ENCODE peak calls at places on chromosome 10, in six cellular contexts. Z is GM23248, S is IMR-90, C is tibial artery, H is heart right ventricle, U is transverse colon. E is an unnamed sample.

GRCh38 chr10:123556736-123557135 is 109.4 kb upstream of the GPR26 start:
- DNase-seq in H (no peak), U (no peak), S (no peak), Z (no peak), C (no peak), E (no peak)

GRCh38 chr10:4151466-4151865 is 366.5 kb upstream of the KLF6 start:
- DNase-seq in C (no peak), H (no peak), S (peak; percentile 6), Z (no peak), U (no peak), E (no peak)

GRCh38 chr10:101611506-101611905 is 23.4 kb downstream of the DPCD start:
- DNase-seq in Z (peak; percentile 49), S (peak; percentile 47), C (no peak), U (no peak), H (no peak), E (no peak)

GRCh38 chr10:85362401-85362800 is 1004.2 kb downstream of the GRID1 start:
- DNase-seq in C (no peak), Z (no peak), S (no peak), U (no peak), H (no peak), E (no peak)

GRCh38 chr10:124357583-124357930 is 61.2 kb downstream of the OAT start:
- DNase-seq in S (no peak), Z (no peak), U (no peak), C (peak; percentile 60), H (no peak), E (no peak)

GRCh38 chr10:68756246-68756645 is 35.2 kb downstream of the CCAR1 start:
- DNase-seq in Z (no peak), U (no peak), H (no peak), S (no peak), C (no peak), E (no peak)

GRCh38 chr10:117540640-117541404 is 1.7 kb upstream of the EMX2 start:
- DNase-seq in C (no peak), Z (no peak), H (no peak), U (no peak), S (no peak), E (no peak)

GRCh38 chr10:119284679-119285096 is 77.3 kb downstream of the GRK5 start:
- DNase-seq in H (peak; percentile 57), Z (no peak), S (no peak), C (peak; percentile 90), U (no peak), E (no peak)

GRCh38 chr10:93330824-93331223 is 151.3 kb downstream of the MYOF start:
- DNase-seq in Z (no peak), U (no peak), C (no peak), S (no peak), H (no peak), E (no peak)

GRCh38 chr10:62082729-62083412 is 181.4 kb downstream of the ARID5B start:
- DNase-seq in C (no peak), U (peak; percentile 37), S (peak; percentile 74), Z (peak; percentile 64), H (no peak), E (no peak)

GRCh38 chr10:13099144-13099665 is 758 bp upstream of the OPTN start:
- DNase-seq in U (peak; percentile 62), Z (peak; percentile 81), H (peak; percentile 25), C (no peak), S (peak; percentile 57), E (peak; percentile 72)

GRCh38 chr10:112616647-112617046 is 169.6 kb downstream of the VTI1A start:
- DNase-seq in Z (no peak), S (no peak), C (no peak), H (no peak), U (no peak), E (no peak)

GRCh38 chr10:100186813-100187212 is 984 bp upstream of the ERLIN1 start:
- DNase-seq in U (no peak), H (no peak), Z (peak; percentile 19), S (no peak), C (no peak), E (no peak)

GRCh38 chr10:122514045-122514840 is 46.3 kb upstream of the DMBT1 start:
- DNase-seq in S (peak; percentile 55), U (no peak), H (no peak), C (no peak), Z (peak; percentile 52), E (no peak)

GRCh38 chr10:43398939-43399871 is 9.8 kb downstream of the HNRNPF start:
- DNase-seq in Z (peak; percentile 74), U (no peak), S (peak; percentile 72), H (no peak), C (no peak), E (peak; percentile 55)

GRCh38 chr10:70674560-70675495 is 2.5 kb downstream of the ADAMTS14 start:
- DNase-seq in H (no peak), C (no peak), Z (no peak), U (no peak), S (no peak), E (no peak)

GRCh38 chr10:99743841-99744240 is 11.8 kb downstream of the CUTC start:
- DNase-seq in Z (no peak), U (no peak), C (no peak), S (no peak), H (no peak), E (no peak)

GRCh38 chr10:111879964-111880363 is 303.6 kb downstream of the GPAM start:
- DNase-seq in H (no peak), U (no peak), Z (no peak), C (no peak), S (no peak), E (no peak)

GRCh38 chr10:54469587-54470323 is 331.3 kb downstream of the PCDH15 start:
- DNase-seq in U (no peak), S (no peak), C (no peak), H (no peak), Z (no peak), E (no peak)

GRCh38 chr10:5948999-5949759 is 28.2 kb downstream of the IL15RA start:
- DNase-seq in Z (peak; percentile 76), H (peak; percentile 54), S (peak; percentile 71), U (peak; percentile 64), C (no peak), E (peak; percentile 26)

GRCh38 chr10:5951721-5952407 is 25.5 kb downstream of the IL15RA start:
- DNase-seq in Z (peak; percentile 16), U (no peak), S (no peak), C (no peak), H (no peak), E (no peak)

GRCh38 chr10:5953676-5954075 is 23.7 kb downstream of the IL15RA start:
- DNase-seq in C (no peak), Z (no peak), U (no peak), H (no peak), S (no peak), E (no peak)

GRCh38 chr10:5952731-5953385 is 24.5 kb downstream of the IL15RA start:
- DNase-seq in C (no peak), S (no peak), U (no peak), H (no peak), Z (no peak), E (no peak)

DNA sequence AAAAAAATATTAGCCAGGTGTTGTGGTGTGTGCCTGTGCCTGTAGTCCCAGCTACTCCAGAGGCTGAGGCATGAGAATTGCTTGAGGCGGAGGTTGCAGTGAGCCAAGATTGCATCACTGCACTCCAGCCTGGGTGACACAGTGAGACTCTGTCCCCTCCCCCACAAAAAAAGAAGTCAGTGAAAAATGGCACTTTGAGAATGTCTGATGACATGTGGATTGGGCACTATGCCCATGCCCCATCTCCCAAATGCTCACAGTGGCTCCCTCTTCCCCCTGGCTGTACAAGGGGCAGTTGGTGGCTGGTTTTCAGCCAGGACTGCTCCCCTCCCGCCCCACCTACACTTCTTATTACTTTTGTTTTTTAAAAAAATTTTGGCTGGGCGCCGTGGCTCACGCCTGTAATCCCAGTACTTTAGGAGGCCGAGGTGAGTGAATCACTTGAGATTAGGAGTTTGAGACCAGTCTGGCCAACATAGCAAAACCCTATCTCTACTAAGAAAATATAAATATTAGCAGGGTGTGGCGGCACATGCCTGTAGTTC is 26.1 kb downstream of the IL15RA start:
- DNase-seq in C (peak; percentile 81), Z (peak; percentile 53), U (no peak), S (no peak), H (no peak), E (peak; percentile 91)
- H3K27ac ChIP-seq in C (peak overlapping the region; percentile 32), Z (peak overlapping the region; percentile 27), U (peak overlapping the region; percentile 5), S (no peak overlapping the region), H (no peak overlapping the region), E (no peak overlapping the region)

DNA sequence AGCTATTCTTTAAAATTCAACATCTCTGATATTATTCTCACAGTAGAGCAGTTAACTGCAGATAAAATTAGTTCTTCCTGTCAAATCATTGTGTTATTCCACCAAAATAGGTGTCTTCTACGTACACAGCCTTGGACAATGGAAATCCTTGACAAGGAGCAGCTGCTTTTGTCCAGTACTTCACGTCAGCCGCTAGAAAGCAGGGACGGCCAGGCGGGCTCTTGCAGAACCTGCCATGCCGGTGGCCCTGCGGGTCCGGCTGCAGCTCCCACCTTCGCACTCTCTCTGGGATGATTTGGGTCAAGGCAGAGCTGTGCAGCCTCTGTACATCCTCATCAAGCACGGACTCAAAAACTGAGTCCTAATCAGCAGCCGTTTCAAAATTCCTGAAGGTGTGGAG is 2.2 kb upstream of the FOXI2 start:
- DNase-seq in Z (no peak), U (no peak), S (no peak), H (no peak), C (no peak), E (no peak)
- H3K9me3 ChIP-seq in Z (no peaks in the 10 kb centered on the region), U (no peaks in the 10 kb centered on the region), S (peaks cover 13% of the 10 kb centered on the region), H (no peaks in the 10 kb centered on the region), C (no peaks in the 10 kb centered on the region), E (peaks cover 4% of the 10 kb centered on the region)

GRCh38 chr10:88800152-88801125 is 2.1 kb upstream of the LIPM start:
- DNase-seq in Z (peak; percentile 72), U (no peak), H (no peak), C (no peak), S (peak; percentile 72), E (peak; percentile 87)

GRCh38 chr10:88803641-88804040 is 1.1 kb downstream of the LIPM start:
- DNase-seq in U (no peak), C (no peak), Z (no peak), S (no peak), H (no peak), E (peak; percentile 85)

GRCh38 chr10:88802430-88802829 is at the start of gene LIPM:
- DNase-seq in C (no peak), U (no peak), S (no peak), Z (no peak), H (no peak), E (no peak)

DNA sequence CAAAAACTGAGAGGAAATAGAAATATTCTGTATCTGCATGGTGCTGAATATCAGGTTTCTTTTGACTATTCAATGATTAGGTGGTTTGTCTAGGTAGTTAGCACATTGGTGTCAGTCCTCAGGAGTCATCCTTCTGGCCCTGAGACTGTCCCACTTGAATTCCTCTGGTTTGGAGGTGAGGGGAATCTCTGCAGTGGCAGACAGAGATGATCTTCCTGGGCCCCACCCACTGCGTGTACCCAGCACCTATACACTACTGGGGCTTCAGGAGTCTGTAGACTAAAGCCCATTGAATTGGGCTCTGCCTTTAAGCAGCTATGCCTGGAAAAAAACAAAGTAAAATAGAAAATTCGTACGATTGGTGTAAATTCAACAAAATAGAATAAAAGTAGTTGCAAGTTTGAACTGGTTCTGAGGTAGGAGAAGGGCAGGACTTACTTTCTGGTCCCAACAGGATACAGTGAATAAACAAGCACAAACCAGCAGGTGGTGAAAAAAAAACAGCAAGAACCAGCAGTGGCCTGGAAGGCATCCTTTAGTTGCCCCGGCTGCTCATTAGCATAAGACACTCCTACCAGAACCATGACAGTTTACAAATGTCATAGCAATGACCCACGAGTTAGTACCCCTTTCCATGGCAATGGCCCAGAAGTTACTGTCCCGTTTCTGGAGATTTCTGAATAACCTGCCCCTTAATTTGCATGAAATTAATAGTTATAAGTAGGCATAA is 1.7 kb downstream of the LIPM start:
- DNase-seq in Z (no peak), C (no peak), H (no peak), U (no peak), S (no peak), E (no peak)
- H3K27ac ChIP-seq in Z (no peak overlapping the region), C (no peak overlapping the region), H (no peak overlapping the region), U (no peak overlapping the region), S (no peak overlapping the region), E (no peak overlapping the region)

GRCh38 chr10:71946700-71947099 is 17.5 kb upstream of the CHST3 start:
- DNase-seq in U (no peak), C (no peak), Z (no peak), H (no peak), S (no peak), E (no peak)
- H3K9me3 ChIP-seq in U (peaks cover 45% of the 10 kb centered on the region), C (peaks cover 7% of the 10 kb centered on the region), Z (peaks cover 6% of the 10 kb centered on the region), H (peaks cover 49% of the 10 kb centered on the region), S (peaks cover 60% of the 10 kb centered on the region), E (peaks cover 26% of the 10 kb centered on the region)